ENCODE peak calls at places on chromosomes 6 and 20, in six cellular contexts. Z is CD4-positive, alpha-beta T cell; J is mammary epithelial cell; X is HCT116; V is right lobe of liver; H is dorsolateral prefrontal cortex. I is an unnamed sample.

GRCh38 chr6:4281341-4282293 is 146.2 kb upstream of the ECI2 start:
- DNase-seq in Z (no peak), V (no peak), J (peak; percentile 95), H (peak; percentile 70), X (no peak), I (peak; percentile 56)

GRCh38 chr6:75855047-75855446 is 106.0 kb downstream of the MYO6 start:
- DNase-seq in V (no peak), J (peak; percentile 20), X (peak; percentile 48), Z (no peak), H (peak; percentile 53), I (peak; percentile 36)

GRCh38 chr6:13120483-13121482 is 207.6 kb downstream of the TBC1D7 start:
- DNase-seq in J (no peak), Z (no peak), H (no peak), V (no peak), X (no peak), I (no peak)

GRCh38 chr20:14235355-14235754 is 102.1 kb downstream of the FLRT3 start:
- DNase-seq in H (no peak), J (peak; percentile 71), V (no peak), X (no peak), Z (no peak), I (no peak)

GRCh38 chr6:82013561-82014275 is 233.8 kb downstream of the IBTK start:
- DNase-seq in H (no peak), Z (no peak), X (no peak), V (no peak), J (peak; percentile 71), I (no peak)

GRCh38 chr6:152723398-152723797 is 25.7 kb downstream of the MYCT1 start:
- DNase-seq in V (no peak), Z (no peak), X (no peak), H (no peak), J (peak; percentile 7), I (no peak)

GRCh38 chr6:69719602-69720193 is 77.1 kb downstream of the LMBRD1 start:
- DNase-seq in Z (no peak), V (no peak), H (no peak), J (peak; percentile 14), X (peak; percentile 2), I (no peak)

GRCh38 chr6:96787846-96788580 is 49.3 kb downstream of the GPR63 start:
- DNase-seq in Z (no peak), J (no peak), V (no peak), X (no peak), H (no peak), I (no peak)

GRCh38 chr6:110255356-110255755 is 75.1 kb downstream of the CDC40 start:
- DNase-seq in H (no peak), Z (no peak), J (peak; percentile 9), V (no peak), X (no peak), I (no peak)

GRCh38 chr6:4599924-4600323 is 176.3 kb upstream of the CDYL start:
- DNase-seq in V (no peak), X (peak; percentile 37), H (no peak), J (peak; percentile 97), Z (no peak), I (no peak)

GRCh38 chr20:1538655-1539054 is 18.9 kb downstream of the SIRPD start:
- DNase-seq in V (no peak), X (no peak), Z (no peak), H (no peak), J (peak; percentile 16), I (no peak)

GRCh38 chr6:129317931-129318820 is 391.8 kb downstream of the ARHGAP18 start:
- DNase-seq in V (no peak), H (no peak), J (peak; percentile 16), Z (no peak), X (no peak), I (no peak)

GRCh38 chr6:149761438-149761837 is 11.9 kb downstream of the PCMT1 start:
- DNase-seq in Z (no peak), H (no peak), J (no peak), X (no peak), V (no peak), I (no peak)

GRCh38 chr20:23435675-23436539 is 3.6 kb upstream of the CSTL1 start:
- DNase-seq in J (no peak), X (no peak), H (peak; percentile 27), Z (no peak), V (peak; percentile 87), I (peak; percentile 89)

GRCh38 chr20:32538526-32538918 is 46.6 kb downstream of the NOL4L start:
- DNase-seq in H (no peak), X (no peak), V (no peak), J (no peak), Z (peak; percentile 67), I (no peak)

GRCh38 chr6:90268178-90268577 is 28.5 kb downstream of the BACH2 start:
- DNase-seq in J (no peak), X (no peak), Z (no peak), V (no peak), H (no peak), I (no peak)

GRCh38 chr20:38342196-38342595 is 4.1 kb upstream of the LBP start:
- DNase-seq in H (no peak), J (no peak), Z (no peak), V (no peak), X (no peak), I (no peak)
- TF ChIP-seq CTCF in H (no peak), J (no peak), Z (no peak), V (no peak), X (no peak), I (no peak)

GRCh38 chr6:56037587-56037986 is 162.2 kb upstream of the BMP5 start:
- DNase-seq in X (no peak), Z (no peak), J (no peak), V (no peak), H (no peak), I (no peak)
- TF ChIP-seq CTCF in X (no peak), Z (no peak), J (no peak), V (no peak), H (no peak), I (no peak)

GRCh38 chr6:29232725-29233124 is 62.0 kb downstream of the OR2J2 start:
- DNase-seq in H (no peak), J (no peak), X (no peak), Z (no peak), V (peak; percentile 52), I (no peak)

GRCh38 chr6:29230666-29231065 is 60.0 kb downstream of the OR2J2 start:
- DNase-seq in V (no peak), X (no peak), H (no peak), Z (no peak), J (peak; percentile 4), I (no peak)

GRCh38 chr6:29227235-29227634 is 56.5 kb downstream of the OR2J2 start:
- DNase-seq in X (no peak), H (no peak), J (no peak), V (no peak), Z (no peak), I (no peak)
- TF ChIP-seq CTCF in X (no peak), H (no peak), J (no peak), V (peak; percentile 17), Z (no peak), I (no peak)

GRCh38 chr20:63387917-63388316 is 26.8 kb upstream of the CHRNA4 start:
- DNase-seq in X (no peak), H (no peak), Z (no peak), J (no peak), V (no peak), I (no peak)
- TF ChIP-seq CTCF in X (no peak), H (no peak), Z (no peak), J (no peak), V (no peak), I (no peak)

GRCh38 chr6:122571888-122572287 is 38.3 kb upstream of the PKIB start:
- DNase-seq in Z (no peak), H (no peak), X (no peak), J (no peak), V (no peak), I (no peak)

GRCh38 chr6:122568350-122568749 is 41.9 kb upstream of the PKIB start:
- DNase-seq in H (no peak), Z (no peak), V (no peak), X (no peak), J (no peak), I (no peak)

GRCh38 chr6:122568865-122569264 is 41.3 kb upstream of the PKIB start:
- DNase-seq in Z (no peak), V (no peak), J (no peak), X (no peak), H (no peak), I (no peak)

GRCh38 chr6:122567034-122567433 is 43.2 kb upstream of the PKIB start:
- DNase-seq in Z (no peak), X (no peak), J (no peak), V (no peak), H (no peak), I (no peak)

GRCh38 chr6:122569372-122569771 is 40.8 kb upstream of the PKIB start:
- DNase-seq in V (no peak), Z (no peak), H (no peak), J (no peak), X (no peak), I (no peak)
- TF ChIP-seq CTCF in V (no peak), Z (no peak), H (no peak), J (no peak), X (no peak), I (no peak)

GRCh38 chr6:11878735-11879134 is 100.1 kb upstream of the ADTRP start:
- DNase-seq in H (no peak), Z (no peak), V (no peak), X (no peak), J (no peak), I (no peak)
- TF ChIP-seq CTCF in H (no peak), Z (no peak), V (no peak), X (no peak), J (no peak), I (no peak)

GRCh38 chr6:44593539-44593944 is 206.0 kb downstream of the CDC5L start:
- DNase-seq in H (peak; percentile 16), X (peak; percentile 54), J (no peak), V (no peak), Z (peak; percentile 35), I (peak; percentile 29)
- TF ChIP-seq CTCF in H (peak; percentile 45), X (peak; percentile 62), J (peak; percentile 40), V (peak; percentile 41), Z (peak; percentile 60), I (no peak)

I was measured in stomach.